ENCODE peak calls at places on chromosomes 5 and 9, in seven cellular contexts. C is body of pancreas, R is right lobe of liver, P is ovary, Y is spleen, L is mucosa of descending colon, K is cardiac muscle cell. H is an unnamed sample.

GRCh38 chr9:134404376-134405358 is 78.4 kb downstream of the RXRA start:
- DNase-seq in Y (no peak), C (no peak), L (no peak), K (no peak), P (no peak), R (no peak), H (no peak)

GRCh38 chr9:106784076-106784475 is 78.9 kb upstream of the ZNF462 start:
- DNase-seq in R (no peak), P (no peak), L (no peak), C (no peak), K (no peak), Y (no peak), H (no peak)

GRCh38 chr5:168125445-168126199 is 165.8 kb upstream of the WWC1 start:
- DNase-seq in L (no peak), R (no peak), Y (no peak), K (no peak), C (no peak), P (no peak), H (no peak)

GRCh38 chr5:95779611-95780010 is 42.9 kb downstream of the GLRX start:
- DNase-seq in P (no peak), R (no peak), K (no peak), L (no peak), Y (no peak), C (no peak), H (no peak)

GRCh38 chr5:2914022-2914661 is 162.7 kb upstream of the IRX2 start:
- DNase-seq in C (no peak), Y (peak), L (no peak), P (no peak), R (no peak), K (no peak), H (peak)

GRCh38 chr9:83024501-83025125 is 38.3 kb downstream of the RASEF start:
- DNase-seq in L (no peak), Y (no peak), P (no peak), R (no peak), C (no peak), K (no peak), H (no peak)

GRCh38 chr5:2134543-2135299 is 252.0 kb upstream of the IRX4 start:
- DNase-seq in K (no peak), L (no peak), C (no peak), R (no peak), Y (peak), P (no peak), H (no peak)

GRCh38 chr9:124222918-124223720 is 34.6 kb upstream of the NEK6 start:
- DNase-seq in L (peak), C (peak), K (no peak), Y (peak), R (peak), P (no peak), H (no peak)

GRCh38 chr9:120783611-120784047 is 9.6 kb downstream of the FBXW2 start:
- DNase-seq in P (no peak), L (no peak), K (no peak), R (no peak), C (no peak), Y (no peak), H (no peak)

GRCh38 chr9:18208166-18209059 is 265.5 kb upstream of the ADAMTSL1 start:
- DNase-seq in K (peak), C (peak), L (peak), R (peak), P (peak), Y (no peak), H (no peak)

GRCh38 chr5:171577940-171578856 is 158.8 kb downstream of the FGF18 start:
- DNase-seq in R (no peak), C (peak), P (no peak), L (no peak), K (no peak), Y (no peak), H (peak)

GRCh38 chr5:149447373-149448367 is 68.6 kb upstream of the IL17B start:
- DNase-seq in K (no peak), C (no peak), L (no peak), P (no peak), R (no peak), Y (no peak), H (no peak)

GRCh38 chr5:32712463-32713395 is 1.6 kb downstream of the NPR3 start:
- DNase-seq in C (no peak), R (no peak), L (no peak), K (no peak), Y (no peak), P (no peak), H (no peak)

GRCh38 chr5:135203593-135204036 is 169.6 kb upstream of the PITX1 start:
- DNase-seq in P (no peak), Y (no peak), R (no peak), L (no peak), C (no peak), K (no peak), H (no peak)

GRCh38 chr5:147879784-147880183 is 1.3 kb downstream of the SCGB3A2 start:
- DNase-seq in P (no peak), K (no peak), L (no peak), R (no peak), C (no peak), Y (no peak), H (no peak)

GRCh38 chr9:79644048-79644447 is 72.3 kb downstream of the TLE4 start:
- DNase-seq in R (no peak), P (no peak), L (no peak), Y (no peak), K (no peak), C (no peak), H (no peak)

GRCh38 chr9:108831496-108832178 is 24.1 kb downstream of the ACTL7B start:
- DNase-seq in Y (no peak), P (no peak), R (no peak), L (no peak), K (no peak), C (no peak), H (no peak)

GRCh38 chr5:75640395-75640794 is 29.1 kb downstream of the ANKDD1B start:
- DNase-seq in L (no peak), R (no peak), C (no peak), Y (no peak), K (no peak), P (no peak), H (no peak)

GRCh38 chr9:30723656-30724055 is 1660.8 kb upstream of the ACO1 start:
- DNase-seq in K (no peak), C (no peak), L (no peak), R (no peak), Y (no peak), P (no peak), H (no peak)

GRCh38 chr9:127035948-127036347 is 86.5 kb downstream of the ANGPTL2 start:
- DNase-seq in R (no peak), K (no peak), P (peak), L (no peak), C (peak), Y (no peak), H (no peak)

DNA sequence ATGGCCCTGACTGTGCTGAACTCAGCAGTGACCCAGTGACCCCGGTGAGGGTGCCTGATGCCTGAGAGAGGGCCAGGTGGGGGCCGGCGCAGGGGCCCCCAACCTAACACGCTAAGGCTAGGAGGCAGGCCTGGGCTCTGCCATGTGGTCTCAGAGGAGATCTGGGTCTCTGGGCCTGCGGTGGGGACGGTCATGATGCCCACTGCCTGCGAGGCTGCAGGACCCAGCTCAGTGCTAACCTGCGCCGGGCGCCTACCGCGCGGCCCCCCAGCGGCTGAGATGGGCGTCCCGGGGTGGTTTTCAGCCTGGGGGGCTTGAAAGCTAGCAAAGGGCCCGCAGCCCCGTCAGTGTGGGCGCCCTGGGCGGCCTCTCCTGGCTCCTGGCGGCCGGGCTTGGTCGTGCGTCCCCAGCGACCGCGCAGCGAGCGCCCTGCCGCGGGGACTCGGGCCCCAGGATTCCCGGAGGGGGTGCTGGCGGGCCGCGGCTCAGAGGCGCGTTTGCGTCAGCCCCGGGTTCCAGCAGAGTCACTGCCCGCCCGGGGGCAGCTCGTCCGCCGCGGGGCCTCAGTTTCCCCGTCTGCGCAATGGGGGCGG is 2.5 kb downstream of the EGFL7 start:
- DNase-seq in L (peak), P (no peak), C (no peak), R (no peak), Y (no peak), K (peak), H (no peak)
- TF ChIP-seq CTCF in L (no peak), P (no peak), C (peak), R (no peak), Y (no peak), K (peak), H (peak)

DNA sequence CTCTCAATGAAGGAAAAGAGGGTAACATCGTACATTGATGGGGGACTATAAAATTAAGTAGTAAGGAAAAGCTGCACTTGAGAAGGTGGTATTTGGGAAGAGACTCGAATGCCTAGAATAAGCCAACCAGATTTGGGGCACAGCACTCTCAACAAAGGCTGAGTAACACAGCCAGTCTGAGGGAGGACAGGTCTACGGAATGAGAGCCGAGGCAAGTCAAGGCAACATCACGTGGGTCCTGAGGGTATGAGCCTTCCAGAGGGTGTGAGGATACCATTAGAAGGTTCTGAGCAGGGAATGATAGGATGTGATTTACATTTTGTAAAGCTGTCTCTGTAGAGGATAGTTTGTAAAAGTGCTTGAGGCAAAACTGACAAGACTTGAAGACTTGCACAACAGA is 434.1 kb downstream of the RAB3C start:
- DNase-seq in K (no peak), R (no peak), Y (no peak), P (no peak), C (no peak), L (no peak), H (no peak)
- TF ChIP-seq CTCF in K (no peak), R (no peak), Y (no peak), P (no peak), C (no peak), L (no peak), H (no peak)

GRCh38 chr5:141094481-141095262 is at the start of gene PCDHB2:
- DNase-seq in C (peak), Y (no peak), K (peak), L (no peak), P (peak), R (no peak), H (no peak)
- TF ChIP-seq CTCF in C (no peak), Y (no peak), K (no peak), L (no peak), P (no peak), R (no peak), H (peak)

DNA sequence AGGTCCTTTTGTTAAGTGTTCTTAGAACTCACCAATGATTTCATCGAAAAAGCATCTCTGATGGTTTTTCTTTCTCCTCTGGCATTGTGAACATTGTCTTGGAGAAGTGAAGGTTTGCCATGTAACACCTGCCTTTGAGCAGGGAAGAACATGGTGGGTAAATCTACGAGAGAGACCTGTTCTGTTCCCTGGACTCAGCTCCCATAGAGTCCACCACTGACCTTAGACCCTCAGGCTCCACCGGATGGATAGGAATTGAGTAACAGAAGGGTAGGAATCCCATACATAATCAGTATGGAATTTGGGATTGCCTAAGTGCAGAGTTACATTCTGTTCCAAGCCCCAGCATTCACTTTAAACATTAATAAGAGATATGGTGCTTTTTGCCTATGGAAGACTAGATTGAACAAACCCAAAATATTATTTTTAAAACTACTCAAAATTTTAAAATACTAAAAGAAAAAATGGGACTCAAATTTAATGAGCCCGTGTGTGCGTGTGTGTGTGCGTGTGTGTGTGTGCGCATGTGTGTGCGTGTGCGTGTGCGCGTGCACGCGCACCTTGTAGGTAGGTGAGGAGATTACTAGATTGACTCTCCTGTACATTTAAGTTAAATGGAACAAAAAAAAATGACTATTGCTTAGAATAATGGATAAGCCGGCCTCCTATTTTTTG is 92.0 kb downstream of the C9orf152 start:
- DNase-seq in P (no peak), K (no peak), L (no peak), C (no peak), Y (no peak), R (no peak), H (no peak)
- TF ChIP-seq CTCF in P (no peak), K (no peak), L (no peak), C (no peak), Y (no peak), R (no peak), H (no peak)

GRCh38 chr5:108059334-108059733 is 322.6 kb downstream of the FBXL17 start:
- DNase-seq in Y (no peak), R (no peak), P (no peak), L (no peak), C (no peak), K (no peak), H (no peak)

GRCh38 chr5:108060340-108060739 is 321.6 kb downstream of the FBXL17 start:
- DNase-seq in R (no peak), L (no peak), P (no peak), Y (no peak), K (no peak), C (no peak), H (no peak)

GRCh38 chr5:108054349-108054748 is 327.5 kb downstream of the FBXL17 start:
- DNase-seq in K (no peak), C (no peak), Y (no peak), R (no peak), P (no peak), L (no peak), H (no peak)
- TF ChIP-seq CTCF in K (no peak), C (no peak), Y (no peak), R (no peak), P (no peak), L (no peak), H (no peak)

DNA sequence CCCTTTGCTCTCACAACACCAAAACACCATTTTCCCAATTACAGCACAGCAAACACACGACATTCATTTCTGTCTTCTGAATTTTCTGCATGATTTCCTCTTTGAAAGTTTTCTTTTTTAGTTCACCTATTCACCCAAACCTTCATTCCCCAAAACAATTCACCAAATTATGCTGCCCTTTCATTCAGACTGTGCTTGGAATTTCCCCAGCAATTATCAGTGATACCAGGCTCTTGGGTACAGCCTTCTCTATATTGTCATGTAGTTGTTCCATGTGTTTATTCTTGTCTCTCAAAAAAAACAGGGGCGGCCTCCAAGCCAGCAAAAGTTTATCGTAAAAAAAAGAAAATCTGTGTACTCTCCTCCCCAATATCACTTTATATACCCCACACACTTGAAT is 9.0 kb upstream of the LIX1 start:
- DNase-seq in R (no peak), Y (no peak), C (no peak), K (no peak), P (no peak), L (no peak), H (no peak)
- TF ChIP-seq CTCF in R (no peak), Y (no peak), C (no peak), K (no peak), P (no peak), L (no peak), H (no peak)

GRCh38 chr9:77763566-77763965 is 115.4 kb upstream of the GNA14 start:
- DNase-seq in C (no peak), L (no peak), K (no peak), R (no peak), Y (no peak), P (no peak), H (no peak)

GRCh38 chr9:77756449-77756848 is 108.3 kb upstream of the GNA14 start:
- DNase-seq in L (no peak), R (no peak), K (no peak), C (no peak), Y (no peak), P (no peak), H (no peak)

GRCh38 chr9:77764894-77765780 is 117.0 kb upstream of the GNA14 start:
- DNase-seq in Y (no peak), P (no peak), K (no peak), R (no peak), L (no peak), C (peak), H (no peak)

DNA sequence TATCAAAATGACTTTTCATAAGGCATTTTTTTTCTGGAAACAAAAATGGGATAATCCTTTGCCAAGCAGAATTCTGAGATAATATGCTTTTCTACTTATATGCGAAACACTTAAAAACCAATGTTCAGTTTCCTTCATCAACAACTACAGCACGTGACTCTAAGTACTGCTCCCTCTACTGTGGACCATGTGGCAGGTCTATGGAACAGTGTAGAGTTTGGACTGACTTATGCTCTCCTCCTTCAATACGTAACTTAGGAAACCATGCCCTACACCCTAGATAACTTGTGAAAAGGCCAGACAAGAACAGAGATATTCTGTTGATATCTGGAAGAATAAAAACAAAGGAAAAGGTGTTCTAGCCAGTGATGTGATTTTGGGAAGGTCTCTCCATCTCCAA is 111.3 kb upstream of the GNA14 start:
- DNase-seq in K (no peak), Y (no peak), C (no peak), P (no peak), L (no peak), R (no peak), H (no peak)
- TF ChIP-seq CTCF in K (no peak), Y (no peak), C (no peak), P (no peak), L (no peak), R (no peak), H (no peak)